ENCODE peak calls at places on chromosomes 12 and 14, in six cellular contexts. W is HEK293T, O is left ventricle myocardium inferior, S is ELR, L is amygdala, H is Peyer's patch. U is an unnamed sample.

GRCh38 chr12:28603801-28604200 is 413.5 kb downstream of the CCDC91 start:
- DNase-seq in W (no peak), O (no peak), S (no peak), L (no peak), H (no peak), U (no peak)

GRCh38 chr12:111405856-111406473 is at the start of gene SH2B3:
- DNase-seq in W (no peak), O (no peak), S (peak; percentile 82), L (no peak), H (no peak), U (peak; percentile 50)

GRCh38 chr14:100884456-100884855 is 19.1 kb downstream of the RTL1 start:
- DNase-seq in W (no peak), O (peak; percentile 5), S (no peak), L (no peak), H (peak; percentile 26), U (no peak)

GRCh38 chr12:98422809-98423208 is 92.6 kb upstream of the TMPO start:
- DNase-seq in W (no peak), O (no peak), S (peak; percentile 27), L (no peak), H (peak; percentile 82), U (peak; percentile 46)

GRCh38 chr14:67131691-67132090 is 57.5 kb upstream of the GARIN2 start:
- DNase-seq in W (no peak), O (no peak), S (no peak), L (no peak), H (no peak), U (no peak)

GRCh38 chr12:41936333-41936732 is 208.3 kb downstream of the GXYLT1 start:
- DNase-seq in W (no peak), O (no peak), S (peak; percentile 0), L (no peak), H (no peak), U (no peak)

GRCh38 chr12:4006743-4007142 is 133.5 kb upstream of the PARP11 start:
- DNase-seq in W (no peak), O (no peak), S (no peak), L (no peak), H (no peak), U (no peak)

GRCh38 chr14:103905861-103906456 is 22.3 kb upstream of the TDRD9 start:
- DNase-seq in W (no peak), O (no peak), S (peak; percentile 37), L (no peak), H (no peak), U (no peak)

GRCh38 chr12:10557329-10557728 is 51.6 kb downstream of the EIF2S3B start:
- DNase-seq in W (no peak), O (no peak), S (no peak), L (no peak), H (no peak), U (no peak)

GRCh38 chr12:103645202-103645601 is 58.1 kb downstream of the STAB2 start:
- DNase-seq in W (no peak), O (no peak), S (no peak), L (no peak), H (no peak), U (no peak)

GRCh38 chr14:72783741-72784140 is 110.2 kb downstream of the DPF3 start:
- DNase-seq in W (no peak), O (no peak), S (no peak), L (no peak), H (no peak), U (no peak)

GRCh38 chr12:62530596-62530995 is 64.0 kb downstream of the MON2 start:
- DNase-seq in W (no peak), O (no peak), S (peak; percentile 79), L (no peak), H (no peak), U (no peak)

GRCh38 chr12:65999564-66000280 is 130.8 kb downstream of the LLPH start:
- DNase-seq in W (no peak), O (no peak), S (peak; percentile 56), L (no peak), H (no peak), U (no peak)